ENCODE peak calls at places on chromosomes 12 and 14, in ten cellular contexts. J is nephron progenitor cell, Y is mesothelial cell of epicardium, S is fibroblast of the aortic adventitia, X is neural progenitor cell, Z is GM20000, N is dorsolateral prefrontal cortex, I is psoas muscle, E is heart left ventricle, F is fibroblast of pulmonary artery. T is an unnamed sample.

GRCh38 chr14:75156111-75156510 is 20.3 kb downstream of the TMED10 start:
- DNase-seq in J (no peak), Y (no peak), S (no peak), X (no peak), Z (no peak), N (no peak), I (no peak), E (no peak), F (no peak), T (no peak)

GRCh38 chr14:64663174-64663573 is 41.0 kb upstream of the PLEKHG3 start:
- DNase-seq in J (no peak), Y (no peak), S (no peak), X (no peak), Z (no peak), N (no peak), I (no peak), E (no peak), F (no peak), T (no peak)

GRCh38 chr12:125346361-125346760 is 281.1 kb downstream of the AACS start:
- DNase-seq in J (no peak), Y (no peak), S (peak), X (no peak), Z (no peak), N (no peak), I (no peak), E (no peak), F (no peak), T (no peak)

GRCh38 chr14:102926104-102926503 is 3.6 kb downstream of the AMN start:
- DNase-seq in J (no peak), Y (no peak), S (no peak), X (peak), Z (no peak), N (no peak), I (no peak), E (no peak), F (no peak), T (no peak)

GRCh38 chr12:87618199-87618598 is 411.0 kb downstream of the C12orf50 start:
- DNase-seq in J (no peak), Y (no peak), S (peak), X (no peak), Z (no peak), N (no peak), I (no peak), E (no peak), F (peak), T (no peak)

GRCh38 chr14:96249016-96249415 is 7.0 kb upstream of the BDKRB1 start:
- DNase-seq in J (no peak), Y (no peak), S (peak), X (no peak), Z (no peak), N (no peak), I (peak), E (no peak), F (peak), T (no peak)

GRCh38 chr14:72515779-72516770 is 377.8 kb downstream of the DPF3 start:
- DNase-seq in J (peak), Y (no peak), S (peak), X (no peak), Z (no peak), N (no peak), I (no peak), E (no peak), F (peak), T (no peak)

GRCh38 chr12:10184261-10184843 is 5.5 kb downstream of the TMEM52B start:
- DNase-seq in J (no peak), Y (no peak), S (peak), X (no peak), Z (no peak), N (no peak), I (no peak), E (no peak), F (peak), T (no peak)

GRCh38 chr12:124238886-124239285 is 56.0 kb upstream of the RFLNA start:
- DNase-seq in J (no peak), Y (no peak), S (no peak), X (no peak), Z (no peak), N (no peak), I (no peak), E (no peak), F (no peak), T (no peak)

GRCh38 chr14:91171291-91171690 is 57.4 kb downstream of the DGLUCY start:
- DNase-seq in J (no peak), Y (no peak), S (no peak), X (no peak), Z (no peak), N (no peak), I (peak), E (peak), F (no peak), T (no peak)

GRCh38 chr12:81757731-81758325 is 1.3 kb downstream of the PPFIA2 start:
- DNase-seq in J (no peak), Y (no peak), S (no peak), X (no peak), Z (no peak), N (no peak), I (no peak), E (no peak), F (no peak), T (no peak)

GRCh38 chr14:103523583-103523969 is 946 bp upstream of the CKB start:
- DNase-seq in J (no peak), Y (no peak), S (no peak), X (no peak), Z (no peak), N (no peak), I (no peak), E (no peak), F (no peak), T (no peak)

GRCh38 chr12:96471368-96472040 is 17.9 kb upstream of the CFAP54 start:
- DNase-seq in J (no peak), Y (no peak), S (peak), X (no peak), Z (no peak), N (no peak), I (no peak), E (no peak), F (peak), T (no peak)

GRCh38 chr14:70045715-70046535 is 142.8 kb downstream of the SLC8A3 start:
- DNase-seq in J (peak), Y (peak), S (peak), X (peak), Z (peak), N (peak), I (peak), E (peak), F (peak), T (peak)

GRCh38 chr14:99716850-99717681 is 33.0 kb downstream of the CYP46A1 start:
- DNase-seq in J (no peak), Y (peak), S (no peak), X (no peak), Z (no peak), N (no peak), I (no peak), E (no peak), F (no peak), T (no peak)

GRCh38 chr12:48063530-48063929 is 42.3 kb downstream of the SENP1 start:
- DNase-seq in J (no peak), Y (no peak), S (no peak), X (no peak), Z (no peak), N (no peak), I (no peak), E (no peak), F (no peak), T (no peak)

GRCh38 chr12:105382771-105383632 is 52.5 kb downstream of the C12orf75 start:
- DNase-seq in J (peak), Y (no peak), S (peak), X (peak), Z (peak), N (no peak), I (no peak), E (no peak), F (peak), T (peak)

GRCh38 chr14:102849522-102850379 is 72.5 kb downstream of the TRAF3 start:
- DNase-seq in J (no peak), Y (no peak), S (peak), X (no peak), Z (no peak), N (no peak), I (no peak), E (no peak), F (peak), T (no peak)

GRCh38 chr12:123891516-123892179 is 81.0 kb downstream of the CCDC92 start:
- DNase-seq in J (no peak), Y (no peak), S (no peak), X (peak), Z (no peak), N (no peak), I (no peak), E (no peak), F (no peak), T (no peak)

DNA sequence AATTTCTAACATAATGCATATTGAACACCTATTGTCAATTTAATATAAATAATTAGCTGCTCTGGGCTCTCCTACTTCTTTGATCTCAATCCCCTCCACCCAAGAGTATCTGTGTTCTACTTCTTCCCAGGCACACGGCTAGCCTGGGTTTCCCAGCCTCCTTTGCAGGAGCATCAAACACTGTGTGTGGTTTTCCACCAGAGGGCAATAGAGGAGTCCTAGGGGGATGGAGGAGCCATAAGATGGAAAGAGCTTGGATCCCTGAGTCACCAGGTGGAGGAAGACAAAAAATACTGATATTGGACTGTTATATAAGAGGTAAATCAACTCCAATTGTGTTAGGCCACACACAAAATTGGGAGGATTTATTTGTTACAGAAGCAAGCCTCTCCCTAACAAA is 333.7 kb downstream of the GLT1D1 start:
- DNase-seq in J (no peak), Y (no peak), S (no peak), X (peak), Z (no peak), N (no peak), I (no peak), E (no peak), F (no peak), T (no peak)
- TF ChIP-seq CTCF in J (no peak), Y (no peak), S (no peak), X (peak), Z (no peak), N (no peak), I (no peak), E (no peak), F (no peak), T (peak)

GRCh38 chr12:132702640-132703039 is 8.0 kb upstream of the PGAM5 start:
- DNase-seq in J (no peak), Y (no peak), S (no peak), X (no peak), Z (no peak), N (no peak), I (no peak), E (no peak), F (no peak), T (no peak)
- TF ChIP-seq CTCF in J (no peak), Y (no peak), S (no peak), X (no peak), Z (no peak), N (no peak), I (no peak), E (no peak), F (no peak), T (no peak)

GRCh38 chr12:112239020-112239419 is 113.7 kb downstream of the TRAFD1 start:
- DNase-seq in J (no peak), Y (no peak), S (no peak), X (no peak), Z (no peak), N (no peak), I (no peak), E (no peak), F (no peak), T (no peak)
- TF ChIP-seq CTCF in J (no peak), Y (no peak), S (no peak), X (no peak), Z (no peak), N (no peak), I (no peak), E (no peak), F (no peak), T (no peak)

GRCh38 chr12:97595936-97596335 is 133.3 kb downstream of the RMST start:
- DNase-seq in J (no peak), Y (no peak), S (no peak), X (no peak), Z (no peak), N (no peak), I (no peak), E (no peak), F (no peak), T (no peak)

GRCh38 chr12:97595423-97595822 is 132.8 kb downstream of the RMST start:
- DNase-seq in J (no peak), Y (no peak), S (no peak), X (no peak), Z (no peak), N (no peak), I (no peak), E (no peak), F (no peak), T (no peak)

DNA sequence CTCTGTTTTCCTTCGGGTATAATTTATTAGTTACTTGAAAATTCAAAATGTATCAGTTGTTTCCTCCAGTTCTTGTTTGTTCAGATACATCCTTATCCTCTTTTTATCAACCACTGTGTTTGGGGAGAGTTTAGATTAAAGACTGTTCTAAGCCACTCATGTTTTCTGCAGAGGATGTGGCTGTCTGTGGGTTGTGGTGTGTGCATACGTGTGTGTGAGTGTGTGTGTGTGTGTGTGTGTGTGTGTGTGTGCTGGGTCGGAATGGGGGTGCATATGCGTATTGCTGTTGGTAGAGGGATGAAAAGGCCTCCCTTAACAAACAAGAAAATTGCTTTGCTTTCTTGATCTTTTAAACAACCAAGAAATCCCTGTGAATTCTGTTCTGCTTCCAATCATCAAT is 131.6 kb downstream of the RMST start:
- DNase-seq in J (no peak), Y (no peak), S (no peak), X (no peak), Z (no peak), N (no peak), I (no peak), E (no peak), F (no peak), T (no peak)
- TF ChIP-seq CTCF in J (no peak), Y (no peak), S (no peak), X (no peak), Z (no peak), N (no peak), I (no peak), E (no peak), F (no peak), T (no peak)

GRCh38 chr12:115983226-115983798 is 294.2 kb downstream of the MED13L start:
- DNase-seq in J (peak), Y (no peak), S (no peak), X (peak), Z (no peak), N (no peak), I (no peak), E (no peak), F (no peak), T (no peak)
- TF ChIP-seq CTCF in J (no peak), Y (no peak), S (peak), X (peak), Z (no peak), N (peak), I (peak), E (no peak), F (peak), T (peak)